ENCODE peak calls at places on chromosome 5, in five cellular contexts. One of them, this sample, is unnamed.

GRCh38 chr5:32280656-32281081 is 32.1 kb downstream of the MTMR12 start:
- DNase-seq in adrenal gland: no peak
- DNase-seq in IMR-90: no peak
- DNase-seq in ovary: no peak
- DNase-seq in sigmoid colon: no peak
- DNase-seq in this sample: no peak

GRCh38 chr5:2658421-2658820 is 93.1 kb downstream of the IRX2 start:
- DNase-seq in sigmoid colon: no peak
- DNase-seq in adrenal gland: no peak
- DNase-seq in IMR-90: peak; percentile 2
- DNase-seq in ovary: no peak
- DNase-seq in this sample: no peak

GRCh38 chr5:81971694-81972495 is at the start of gene ATG10:
- DNase-seq in IMR-90: peak; percentile 90
- DNase-seq in sigmoid colon: peak; percentile 96
- DNase-seq in ovary: peak; percentile 96
- DNase-seq in adrenal gland: peak; percentile 94
- DNase-seq in this sample: peak; percentile 97

GRCh38 chr5:161286066-161286655 is 260.4 kb downstream of the GABRB2 start:
- DNase-seq in adrenal gland: no peak
- DNase-seq in sigmoid colon: no peak
- DNase-seq in ovary: no peak
- DNase-seq in IMR-90: no peak
- DNase-seq in this sample: no peak

GRCh38 chr5:134917070-134917831 is 12.3 kb downstream of the PCBD2 start:
- DNase-seq in adrenal gland: no peak
- DNase-seq in ovary: no peak
- DNase-seq in IMR-90: no peak
- DNase-seq in sigmoid colon: no peak
- DNase-seq in this sample: no peak

GRCh38 chr5:73448451-73449136 is at the start of gene FOXD1:
- DNase-seq in sigmoid colon: peak; percentile 75
- DNase-seq in IMR-90: peak; percentile 97
- DNase-seq in adrenal gland: peak; percentile 45
- DNase-seq in ovary: peak; percentile 42
- DNase-seq in this sample: peak; percentile 96

GRCh38 chr5:180133060-180133459 is 61.5 kb upstream of the RNF130 start:
- DNase-seq in IMR-90: no peak
- DNase-seq in adrenal gland: no peak
- DNase-seq in ovary: peak; percentile 4
- DNase-seq in sigmoid colon: no peak
- DNase-seq in this sample: no peak

GRCh38 chr5:143436871-143437270 is 33.4 kb upstream of the NR3C1 start:
- DNase-seq in ovary: no peak
- DNase-seq in sigmoid colon: no peak
- DNase-seq in adrenal gland: no peak
- DNase-seq in IMR-90: peak; percentile 7
- DNase-seq in this sample: no peak

GRCh38 chr5:114789773-114790402 is 379.8 kb downstream of the TRIM36 start:
- DNase-seq in sigmoid colon: no peak
- DNase-seq in adrenal gland: no peak
- DNase-seq in ovary: no peak
- DNase-seq in IMR-90: no peak
- DNase-seq in this sample: no peak

GRCh38 chr5:28512648-28513047 is 1474.3 kb upstream of the CDH9 start:
- DNase-seq in sigmoid colon: no peak
- DNase-seq in IMR-90: no peak
- DNase-seq in ovary: no peak
- DNase-seq in adrenal gland: no peak
- DNase-seq in this sample: no peak

GRCh38 chr5:8829322-8830029 is 716.4 kb downstream of the SEMA5A start:
- DNase-seq in sigmoid colon: no peak
- DNase-seq in ovary: no peak
- DNase-seq in IMR-90: peak; percentile 100
- DNase-seq in adrenal gland: no peak
- DNase-seq in this sample: peak; percentile 94

GRCh38 chr5:176837707-176838115 is 27.4 kb downstream of the UNC5A start:
- DNase-seq in ovary: peak; percentile 90
- DNase-seq in IMR-90: peak; percentile 83
- DNase-seq in sigmoid colon: peak; percentile 79
- DNase-seq in adrenal gland: peak; percentile 94
- DNase-seq in this sample: peak; percentile 93

GRCh38 chr5:1175801-1176472 is 25.5 kb upstream of the SLC6A19 start:
- DNase-seq in ovary: no peak
- DNase-seq in sigmoid colon: no peak
- DNase-seq in adrenal gland: peak; percentile 11
- DNase-seq in IMR-90: no peak
- DNase-seq in this sample: no peak

GRCh38 chr5:14211818-14212799 is 69.0 kb downstream of the TRIO start:
- DNase-seq in ovary: no peak
- DNase-seq in sigmoid colon: no peak
- DNase-seq in adrenal gland: no peak
- DNase-seq in IMR-90: no peak
- DNase-seq in this sample: no peak

GRCh38 chr5:96117863-96118651 is 156.4 kb upstream of the ELL2 start:
- DNase-seq in adrenal gland: no peak
- DNase-seq in IMR-90: peak; percentile 75
- DNase-seq in sigmoid colon: no peak
- DNase-seq in ovary: no peak
- DNase-seq in this sample: no peak

GRCh38 chr5:14365831-14366435 is 215.7 kb upstream of the OTULINL start:
- DNase-seq in ovary: no peak
- DNase-seq in adrenal gland: no peak
- DNase-seq in IMR-90: no peak
- DNase-seq in sigmoid colon: no peak
- DNase-seq in this sample: no peak

GRCh38 chr5:71938886-71939285 is 168.4 kb upstream of the MAP1B start:
- DNase-seq in sigmoid colon: no peak
- DNase-seq in adrenal gland: no peak
- DNase-seq in ovary: no peak
- DNase-seq in IMR-90: no peak
- DNase-seq in this sample: peak; percentile 32

GRCh38 chr5:30808996-30809395 is 384.5 kb upstream of the CDH6 start:
- DNase-seq in IMR-90: peak; percentile 46
- DNase-seq in sigmoid colon: no peak
- DNase-seq in adrenal gland: no peak
- DNase-seq in ovary: no peak
- DNase-seq in this sample: no peak

GRCh38 chr5:78113689-78114088 is 180.8 kb downstream of the AP3B1 start:
- DNase-seq in IMR-90: no peak
- DNase-seq in sigmoid colon: no peak
- DNase-seq in adrenal gland: no peak
- DNase-seq in ovary: no peak
- DNase-seq in this sample: no peak

GRCh38 chr5:107990881-107991810 is 320.4 kb upstream of the EFNA5 start:
- DNase-seq in ovary: no peak
- DNase-seq in sigmoid colon: no peak
- DNase-seq in IMR-90: no peak
- DNase-seq in adrenal gland: no peak
- DNase-seq in this sample: no peak

GRCh38 chr5:124132843-124133242 is 613.6 kb downstream of the ZNF608 start:
- DNase-seq in adrenal gland: no peak
- DNase-seq in IMR-90: no peak
- DNase-seq in ovary: no peak
- DNase-seq in sigmoid colon: no peak
- DNase-seq in this sample: no peak

DNA sequence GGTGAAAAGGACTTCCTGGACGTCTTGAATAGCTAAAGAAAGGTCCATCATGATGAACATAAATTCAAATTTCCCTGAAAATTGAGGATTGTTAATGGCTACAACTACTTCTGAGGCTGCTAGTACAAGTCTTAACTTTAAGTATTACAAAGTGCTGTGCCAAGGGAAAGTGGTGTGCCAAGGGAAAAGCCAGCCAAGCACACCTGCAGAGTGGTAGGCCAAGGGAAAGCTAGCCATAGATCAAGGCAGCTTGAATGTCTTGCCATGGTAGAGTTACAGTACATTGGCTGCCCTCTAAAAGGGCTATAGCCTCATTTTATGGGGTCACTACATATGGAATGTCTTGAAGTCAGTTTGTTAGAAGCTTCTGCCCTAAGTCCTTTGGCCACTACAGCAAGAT is 64.2 kb downstream of the SPEF2 start:
- DNase-seq in adrenal gland: no peak
- DNase-seq in ovary: no peak
- DNase-seq in IMR-90: no peak
- DNase-seq in sigmoid colon: no peak
- DNase-seq in this sample: no peak
- H3K4me3 ChIP-seq in adrenal gland: no peak overlapping the region
- H3K4me3 ChIP-seq in ovary: no peak overlapping the region
- H3K4me3 ChIP-seq in IMR-90: no peak overlapping the region
- H3K4me3 ChIP-seq in sigmoid colon: no peak overlapping the region
- H3K4me3 ChIP-seq in this sample: no peak overlapping the region

GRCh38 chr5:153941265-153941664 is 97.4 kb downstream of the FAM114A2 start:
- DNase-seq in sigmoid colon: no peak
- DNase-seq in adrenal gland: no peak
- DNase-seq in IMR-90: no peak
- DNase-seq in ovary: no peak
- DNase-seq in this sample: no peak

GRCh38 chr5:153938131-153938842 is 100.4 kb downstream of the FAM114A2 start:
- DNase-seq in ovary: no peak
- DNase-seq in adrenal gland: no peak
- DNase-seq in sigmoid colon: no peak
- DNase-seq in IMR-90: no peak
- DNase-seq in this sample: no peak

GRCh38 chr5:153937661-153938060 is 101.0 kb downstream of the FAM114A2 start:
- DNase-seq in adrenal gland: no peak
- DNase-seq in IMR-90: no peak
- DNase-seq in ovary: no peak
- DNase-seq in sigmoid colon: no peak
- DNase-seq in this sample: no peak

DNA sequence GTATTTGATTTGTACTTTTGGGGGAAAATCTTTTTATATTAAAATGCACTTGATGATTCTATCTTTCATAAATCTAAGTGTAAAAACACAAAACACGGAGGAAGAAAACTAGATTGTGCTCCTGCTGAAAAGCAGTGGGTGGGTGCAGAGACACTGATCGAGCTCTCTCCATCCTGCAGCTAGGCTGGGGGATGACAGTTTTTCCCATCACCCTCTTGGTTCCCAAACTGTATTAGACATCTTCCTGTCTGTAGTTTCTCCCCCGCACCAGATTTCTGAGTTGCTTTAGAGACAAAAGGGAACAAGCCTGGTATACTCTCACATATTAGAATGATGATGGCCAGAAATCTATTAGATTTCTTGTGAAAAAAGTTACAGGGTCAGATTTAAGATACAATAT is 99.6 kb downstream of the FAM114A2 start:
- DNase-seq in sigmoid colon: no peak
- DNase-seq in ovary: no peak
- DNase-seq in adrenal gland: no peak
- DNase-seq in IMR-90: no peak
- DNase-seq in this sample: no peak
- H3K9me3 ChIP-seq in sigmoid colon: peaks cover 20% of the 10 kb centered on the region
- H3K9me3 ChIP-seq in ovary: no peaks in the 10 kb centered on the region
- H3K9me3 ChIP-seq in adrenal gland: no peaks in the 10 kb centered on the region
- H3K9me3 ChIP-seq in IMR-90: peaks cover 23% of the 10 kb centered on the region
- H3K9me3 ChIP-seq in this sample: peaks cover 36% of the 10 kb centered on the region

GRCh38 chr5:140544986-140545385 is 2.5 kb upstream of the EIF4EBP3 start:
- DNase-seq in IMR-90: no peak
- DNase-seq in ovary: no peak
- DNase-seq in sigmoid colon: no peak
- DNase-seq in adrenal gland: no peak
- DNase-seq in this sample: no peak

GRCh38 chr5:140545606-140546005 is 1.9 kb upstream of the EIF4EBP3 start:
- DNase-seq in sigmoid colon: no peak
- DNase-seq in ovary: no peak
- DNase-seq in adrenal gland: no peak
- DNase-seq in IMR-90: no peak
- DNase-seq in this sample: no peak

GRCh38 chr5:140540227-140540626 is 7.2 kb upstream of the EIF4EBP3 start:
- DNase-seq in ovary: no peak
- DNase-seq in adrenal gland: no peak
- DNase-seq in sigmoid colon: no peak
- DNase-seq in IMR-90: no peak
- DNase-seq in this sample: no peak
- H3K36me3 ChIP-seq in ovary: no peaks in the 10 kb centered on the region
- H3K36me3 ChIP-seq in adrenal gland: peaks cover 91% of the 10 kb centered on the region
- H3K36me3 ChIP-seq in sigmoid colon: peaks cover 32% of the 10 kb centered on the region
- H3K36me3 ChIP-seq in IMR-90: peaks cover 18% of the 10 kb centered on the region
- H3K36me3 ChIP-seq in this sample: peaks cover 82% of the 10 kb centered on the region

DNA sequence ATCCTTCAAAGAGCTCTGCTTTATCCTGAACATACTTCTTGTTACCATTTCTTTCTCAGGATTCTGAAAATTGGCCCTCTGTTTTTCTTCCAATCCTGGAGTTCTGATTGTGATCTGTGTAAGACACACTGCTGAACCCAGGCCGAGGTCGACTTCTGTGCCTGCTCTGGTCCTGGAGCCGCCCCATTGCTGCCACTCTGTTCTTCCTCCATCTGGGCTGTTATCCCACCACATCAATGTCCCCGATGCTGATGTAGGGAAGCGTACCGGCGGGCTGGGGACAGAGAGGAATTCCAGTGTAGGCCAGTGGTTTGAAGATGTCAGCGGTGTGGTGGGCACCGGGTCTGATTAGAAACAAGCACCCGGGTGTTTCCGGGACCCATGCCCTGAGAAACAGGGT is 102.5 kb downstream of the LIFR start:
- DNase-seq in IMR-90: no peak
- DNase-seq in sigmoid colon: no peak
- DNase-seq in adrenal gland: no peak
- DNase-seq in ovary: no peak
- DNase-seq in this sample: no peak
- H3K4me3 ChIP-seq in IMR-90: no peak overlapping the region
- H3K4me3 ChIP-seq in sigmoid colon: no peak overlapping the region
- H3K4me3 ChIP-seq in adrenal gland: no peak overlapping the region
- H3K4me3 ChIP-seq in ovary: no peak overlapping the region
- H3K4me3 ChIP-seq in this sample: no peak overlapping the region

GRCh38 chr5:68499952-68500351 is 284.4 kb downstream of the PIK3R1 start:
- DNase-seq in ovary: no peak
- DNase-seq in IMR-90: peak; percentile 81
- DNase-seq in adrenal gland: no peak
- DNase-seq in sigmoid colon: no peak
- DNase-seq in this sample: no peak
- H3K9me3 ChIP-seq in ovary: no peaks in the 10 kb centered on the region
- H3K9me3 ChIP-seq in IMR-90: peaks cover 5% of the 10 kb centered on the region
- H3K9me3 ChIP-seq in adrenal gland: no peaks in the 10 kb centered on the region
- H3K9me3 ChIP-seq in sigmoid colon: peaks cover 12% of the 10 kb centered on the region
- H3K9me3 ChIP-seq in this sample: peaks cover 21% of the 10 kb centered on the region

DNA sequence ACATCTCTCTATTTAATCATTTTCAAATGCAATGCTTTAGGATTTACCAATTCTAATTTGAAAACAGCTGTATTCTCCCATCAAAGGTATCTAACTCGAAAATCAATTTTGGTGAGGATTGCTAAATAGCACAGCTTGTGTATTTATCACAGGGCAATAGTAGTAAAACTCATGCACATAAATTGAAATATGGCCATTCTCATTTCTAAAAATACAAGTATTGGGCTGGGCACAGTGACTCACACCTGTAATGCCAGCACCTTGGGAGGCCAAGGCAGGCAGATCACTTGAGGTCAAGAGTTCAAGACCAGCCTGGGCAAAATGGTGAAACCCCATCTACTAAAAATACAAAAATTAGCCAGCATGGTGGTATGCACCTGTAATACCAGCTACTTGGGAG is 164.8 kb upstream of the RASA1 start:
- DNase-seq in ovary: no peak
- DNase-seq in IMR-90: no peak
- DNase-seq in adrenal gland: no peak
- DNase-seq in sigmoid colon: no peak
- DNase-seq in this sample: no peak
- H3K36me3 ChIP-seq in ovary: no peaks in the 10 kb centered on the region
- H3K36me3 ChIP-seq in IMR-90: no peaks in the 10 kb centered on the region
- H3K36me3 ChIP-seq in adrenal gland: no peaks in the 10 kb centered on the region
- H3K36me3 ChIP-seq in sigmoid colon: no peaks in the 10 kb centered on the region
- H3K36me3 ChIP-seq in this sample: no peaks in the 10 kb centered on the region

This sample was measured in MG63.